ENCODE peak calls at places on chromosomes 16 and 17, in four cellular contexts. One of them, this sample, is unnamed.

GRCh38 chr17:7011942-7012254 is 526 bp upstream of the RNASEK start:
- DNase-seq in activated gamma-delta T cell treated with Interleukin-2 at 50 U/mL for 16 hours: no peak
- DNase-seq in EL: no peak
- DNase-seq in CD8-positive, alpha-beta T cell: no peak
- DNase-seq in this sample: no peak

GRCh38 chr17:28896884-28897768 is at the start of gene FLOT2:
- DNase-seq in activated gamma-delta T cell treated with Interleukin-2 at 50 U/mL for 16 hours: peak; percentile 66
- DNase-seq in EL: peak; percentile 53
- DNase-seq in CD8-positive, alpha-beta T cell: peak; percentile 79
- DNase-seq in this sample: peak; percentile 39

GRCh38 chr17:1997587-1998425 is 27.3 kb downstream of the RTN4RL1 start:
- DNase-seq in activated gamma-delta T cell treated with Interleukin-2 at 50 U/mL for 16 hours: no peak
- DNase-seq in EL: no peak
- DNase-seq in CD8-positive, alpha-beta T cell: no peak
- DNase-seq in this sample: no peak

GRCh38 chr16:49638696-49639629 is 216.9 kb downstream of the ZNF423 start:
- DNase-seq in activated gamma-delta T cell treated with Interleukin-2 at 50 U/mL for 16 hours: no peak
- DNase-seq in EL: no peak
- DNase-seq in CD8-positive, alpha-beta T cell: no peak
- DNase-seq in this sample: no peak

GRCh38 chr16:7025616-7026190 is 306.9 kb upstream of the RBFOX1 start:
- DNase-seq in activated gamma-delta T cell treated with Interleukin-2 at 50 U/mL for 16 hours: no peak
- DNase-seq in EL: no peak
- DNase-seq in CD8-positive, alpha-beta T cell: no peak
- DNase-seq in this sample: no peak

GRCh38 chr16:30740364-30741251 is 7.6 kb upstream of the PHKG2 start:
- DNase-seq in activated gamma-delta T cell treated with Interleukin-2 at 50 U/mL for 16 hours: no peak
- DNase-seq in EL: peak; percentile 80
- DNase-seq in CD8-positive, alpha-beta T cell: no peak
- DNase-seq in this sample: peak; percentile 83

GRCh38 chr17:22503322-22503899 is 811.1 kb downstream of the KCNJ18 start:
- DNase-seq in activated gamma-delta T cell treated with Interleukin-2 at 50 U/mL for 16 hours: no peak
- DNase-seq in EL: no peak
- DNase-seq in CD8-positive, alpha-beta T cell: no peak
- DNase-seq in this sample: no peak

GRCh38 chr17:44004761-44005526 is 522 bp downstream of the NAGS start:
- DNase-seq in activated gamma-delta T cell treated with Interleukin-2 at 50 U/mL for 16 hours: no peak
- DNase-seq in EL: no peak
- DNase-seq in CD8-positive, alpha-beta T cell: no peak
- DNase-seq in this sample: no peak

GRCh38 chr16:81469710-81470481 is 25.3 kb downstream of the CMIP start:
- DNase-seq in activated gamma-delta T cell treated with Interleukin-2 at 50 U/mL for 16 hours: peak; percentile 26
- DNase-seq in EL: no peak
- DNase-seq in CD8-positive, alpha-beta T cell: peak; percentile 36
- DNase-seq in this sample: no peak

GRCh38 chr17:74870512-74870911 is 2.3 kb downstream of the FDXR start:
- DNase-seq in activated gamma-delta T cell treated with Interleukin-2 at 50 U/mL for 16 hours: no peak
- DNase-seq in EL: peak; percentile 89
- DNase-seq in CD8-positive, alpha-beta T cell: no peak
- DNase-seq in this sample: peak; percentile 84

GRCh38 chr16:52439171-52439701 is 107.7 kb downstream of the TOX3 start:
- DNase-seq in activated gamma-delta T cell treated with Interleukin-2 at 50 U/mL for 16 hours: no peak
- DNase-seq in EL: no peak
- DNase-seq in CD8-positive, alpha-beta T cell: no peak
- DNase-seq in this sample: no peak

GRCh38 chr17:74641949-74642298 is 18.4 kb upstream of the CD300E start:
- DNase-seq in activated gamma-delta T cell treated with Interleukin-2 at 50 U/mL for 16 hours: no peak
- DNase-seq in EL: no peak
- DNase-seq in CD8-positive, alpha-beta T cell: no peak
- DNase-seq in this sample: no peak

GRCh38 chr17:59756236-59756818 is 48.9 kb downstream of the VMP1 start:
- DNase-seq in activated gamma-delta T cell treated with Interleukin-2 at 50 U/mL for 16 hours: no peak
- DNase-seq in EL: peak; percentile 88
- DNase-seq in CD8-positive, alpha-beta T cell: no peak
- DNase-seq in this sample: peak; percentile 97

GRCh38 chr16:4982056-4982867 is 24.1 kb downstream of the SEC14L5 start:
- DNase-seq in activated gamma-delta T cell treated with Interleukin-2 at 50 U/mL for 16 hours: no peak
- DNase-seq in EL: no peak
- DNase-seq in CD8-positive, alpha-beta T cell: no peak
- DNase-seq in this sample: no peak

GRCh38 chr17:80724723-80725388 is 180.2 kb downstream of the RPTOR start:
- DNase-seq in activated gamma-delta T cell treated with Interleukin-2 at 50 U/mL for 16 hours: no peak
- DNase-seq in EL: peak; percentile 91
- DNase-seq in CD8-positive, alpha-beta T cell: no peak
- DNase-seq in this sample: peak; percentile 87

GRCh38 chr17:44119798-44120197 is 3.6 kb downstream of the HDAC5 start:
- DNase-seq in activated gamma-delta T cell treated with Interleukin-2 at 50 U/mL for 16 hours: no peak
- DNase-seq in EL: no peak
- DNase-seq in CD8-positive, alpha-beta T cell: no peak
- DNase-seq in this sample: no peak

GRCh38 chr17:45431531-45432404 is 902 bp downstream of the ARHGAP27 start:
- DNase-seq in activated gamma-delta T cell treated with Interleukin-2 at 50 U/mL for 16 hours: peak; percentile 68
- DNase-seq in EL: peak; percentile 77
- DNase-seq in CD8-positive, alpha-beta T cell: peak; percentile 71
- DNase-seq in this sample: peak; percentile 70

GRCh38 chr16:16028311-16028999 is 79.0 kb downstream of the ABCC1 start:
- DNase-seq in activated gamma-delta T cell treated with Interleukin-2 at 50 U/mL for 16 hours: no peak
- DNase-seq in EL: no peak
- DNase-seq in CD8-positive, alpha-beta T cell: no peak
- DNase-seq in this sample: no peak

GRCh38 chr16:2987286-2987685 is 7.0 kb upstream of the PKMYT1 start:
- DNase-seq in activated gamma-delta T cell treated with Interleukin-2 at 50 U/mL for 16 hours: no peak
- DNase-seq in EL: no peak
- DNase-seq in CD8-positive, alpha-beta T cell: no peak
- DNase-seq in this sample: no peak

GRCh38 chr16:84647830-84648594 is at the start of gene KLHL36:
- DNase-seq in activated gamma-delta T cell treated with Interleukin-2 at 50 U/mL for 16 hours: peak; percentile 67
- DNase-seq in EL: peak; percentile 43
- DNase-seq in CD8-positive, alpha-beta T cell: peak; percentile 59
- DNase-seq in this sample: peak; percentile 46

GRCh38 chr16:89691986-89692569 is 5.6 kb downstream of the CDK10 start:
- DNase-seq in activated gamma-delta T cell treated with Interleukin-2 at 50 U/mL for 16 hours: no peak
- DNase-seq in EL: no peak
- DNase-seq in CD8-positive, alpha-beta T cell: no peak
- DNase-seq in this sample: no peak

GRCh38 chr17:32865141-32865540 is 11.8 kb downstream of the MYO1D start:
- DNase-seq in activated gamma-delta T cell treated with Interleukin-2 at 50 U/mL for 16 hours: no peak
- DNase-seq in EL: no peak
- DNase-seq in CD8-positive, alpha-beta T cell: no peak
- DNase-seq in this sample: no peak

GRCh38 chr16:12617401-12617819 is 186.3 kb downstream of the CPPED1 start:
- DNase-seq in activated gamma-delta T cell treated with Interleukin-2 at 50 U/mL for 16 hours: no peak
- DNase-seq in EL: no peak
- DNase-seq in CD8-positive, alpha-beta T cell: no peak
- DNase-seq in this sample: no peak

GRCh38 chr17:75365009-75365930 is 40.2 kb downstream of the GRB2 start:
- DNase-seq in activated gamma-delta T cell treated with Interleukin-2 at 50 U/mL for 16 hours: no peak
- DNase-seq in EL: no peak
- DNase-seq in CD8-positive, alpha-beta T cell: no peak
- DNase-seq in this sample: peak; percentile 16

GRCh38 chr16:57253410-57253927 is 8.4 kb downstream of the ARL2BP start:
- DNase-seq in activated gamma-delta T cell treated with Interleukin-2 at 50 U/mL for 16 hours: no peak
- DNase-seq in EL: no peak
- DNase-seq in CD8-positive, alpha-beta T cell: no peak
- DNase-seq in this sample: no peak

GRCh38 chr16:75446416-75446815 is 13.1 kb upstream of the CFDP1 start:
- DNase-seq in activated gamma-delta T cell treated with Interleukin-2 at 50 U/mL for 16 hours: no peak
- DNase-seq in EL: no peak
- DNase-seq in CD8-positive, alpha-beta T cell: no peak
- DNase-seq in this sample: no peak